ENCODE peak calls at places on chromosomes 7 and 10, in ten cellular contexts. X is naive B cell, Q is GM06990, J is B cell, P is cerebellar cortex, L is AG04450, V is LHCN-M2, U is GM23338, B is K562, W is progenitor cell of endocrine pancreas. A is an unnamed sample.

GRCh38 chr10:131346456-131346855 is 34.9 kb upstream of the TCERG1L start:
- DNase-seq in X (no peak), Q (no peak), J (no peak), P (peak; percentile 38), L (no peak), V (no peak), U (no peak), B (no peak), W (no peak), A (no peak)

GRCh38 chr7:78768859-78769258 is 684.6 kb downstream of the MAGI2 start:
- DNase-seq in X (no peak), Q (no peak), J (no peak), P (peak; percentile 75), L (no peak), V (peak; percentile 24), U (peak; percentile 59), B (no peak), W (no peak), A (no peak)

GRCh38 chr7:131284702-131285419 is 42.8 kb upstream of the MKLN1 start:
- DNase-seq in X (no peak), Q (no peak), J (no peak), P (peak; percentile 90), L (no peak), V (peak; percentile 66), U (no peak), B (no peak), W (no peak), A (no peak)

GRCh38 chr10:132859084-132859855 is 73.3 kb upstream of the NKX6-2 start:
- DNase-seq in X (no peak), Q (no peak), J (no peak), P (no peak), L (no peak), V (no peak), U (no peak), B (no peak), W (no peak), A (no peak)

GRCh38 chr7:94368371-94368791 is 26.3 kb upstream of the COL1A2 start:
- DNase-seq in X (no peak), Q (no peak), J (no peak), P (no peak), L (peak; percentile 76), V (peak; percentile 89), U (no peak), B (no peak), W (no peak), A (no peak)

GRCh38 chr7:47326808-47327207 is 255.1 kb downstream of the TNS3 start:
- DNase-seq in X (no peak), Q (no peak), J (no peak), P (no peak), L (peak; percentile 56), V (no peak), U (no peak), B (no peak), W (no peak), A (no peak)

GRCh38 chr7:130180571-130180971 is 24.6 kb downstream of the TMEM209 start:
- DNase-seq in X (no peak), Q (no peak), J (no peak), P (no peak), L (no peak), V (no peak), U (no peak), B (no peak), W (no peak), A (no peak)

GRCh38 chr10:25398680-25399079 is 223.9 kb downstream of the GPR158 start:
- DNase-seq in X (no peak), Q (no peak), J (no peak), P (no peak), L (no peak), V (no peak), U (peak; percentile 5), B (no peak), W (no peak), A (no peak)

GRCh38 chr7:2863461-2864066 is 19.5 kb upstream of the GNA12 start:
- DNase-seq in X (no peak), Q (peak; percentile 80), J (peak; percentile 32), P (peak; percentile 21), L (peak; percentile 84), V (peak; percentile 99), U (peak; percentile 58), B (peak; percentile 72), W (no peak), A (no peak)

GRCh38 chr10:31749981-31750850 is 178.4 kb downstream of the ARHGAP12 start:
- DNase-seq in X (no peak), Q (no peak), J (no peak), P (no peak), L (no peak), V (peak; percentile 88), U (no peak), B (no peak), W (no peak), A (no peak)

GRCh38 chr7:82234457-82235049 is 209.0 kb downstream of the CACNA2D1 start:
- DNase-seq in X (no peak), Q (peak; percentile 8), J (no peak), P (peak; percentile 71), L (peak; percentile 6), V (peak; percentile 60), U (peak; percentile 74), B (no peak), W (no peak), A (no peak)

GRCh38 chr10:95567903-95568630 is 6.9 kb upstream of the SORBS1 start:
- DNase-seq in X (no peak), Q (no peak), J (no peak), P (no peak), L (no peak), V (no peak), U (no peak), B (no peak), W (no peak), A (no peak)

A was measured in NCI-H1930.